ENCODE peak calls at places on chromosome 21, in nine cellular contexts. Y is cardiac muscle cell; R is CD8-positive, alpha-beta T cell; T is BJ; G is fibroblast of villous mesenchyme; D is lower lobe of right lung; H is A549; E is GM12865; K is stomach. S is an unnamed sample.
A peak's percentile ranks its signal among the peaks of the same experiment; 100 is the strongest.

GRCh38 chr21:43345746-43346409 is 81.1 kb downstream of the SIK1 start:
- DNase-seq in H (no peak), D (no peak), R (no peak), Y (no peak), K (no peak), E (no peak), T (no peak), G (peak; percentile 94), S (no peak)

GRCh38 chr21:33478858-33479678 is 706 bp downstream of the TMEM50B start:
- DNase-seq in Y (peak; percentile 55), G (peak; percentile 34), H (no peak), K (peak; percentile 36), R (peak; percentile 25), D (peak; percentile 69), E (peak; percentile 67), T (no peak), S (no peak)

GRCh38 chr21:43338951-43339350 is 88.0 kb downstream of the SIK1 start:
- DNase-seq in R (no peak), K (no peak), E (no peak), Y (no peak), H (no peak), G (no peak), D (no peak), T (no peak), S (no peak)

GRCh38 chr21:20570824-20571232 is 427.4 kb upstream of the NCAM2 start:
- DNase-seq in G (no peak), R (no peak), E (no peak), K (no peak), Y (no peak), T (no peak), H (no peak), D (no peak), S (no peak)

GRCh38 chr21:45506241-45506817 is 35.9 kb downstream of the SLC19A1 start:
- DNase-seq in Y (no peak), R (no peak), K (no peak), D (peak; percentile 35), T (no peak), G (no peak), H (no peak), E (no peak), S (no peak)

GRCh38 chr21:44880762-44881585 is 7.5 kb upstream of the PTTG1IP start:
- DNase-seq in Y (no peak), H (no peak), E (peak; percentile 37), T (peak; percentile 52), D (no peak), G (peak; percentile 59), R (no peak), K (no peak), S (no peak)

GRCh38 chr21:18334066-18334465 is 69.5 kb downstream of the TMPRSS15 start:
- DNase-seq in D (no peak), R (no peak), G (no peak), H (no peak), Y (no peak), T (no peak), E (no peak), K (no peak), S (no peak)

GRCh38 chr21:8989883-8990325 is 1531.5 kb upstream of the TPTE start:
- DNase-seq in K (no peak), Y (no peak), H (no peak), T (no peak), R (no peak), E (no peak), G (peak; percentile 87), D (no peak), S (no peak)

DNA sequence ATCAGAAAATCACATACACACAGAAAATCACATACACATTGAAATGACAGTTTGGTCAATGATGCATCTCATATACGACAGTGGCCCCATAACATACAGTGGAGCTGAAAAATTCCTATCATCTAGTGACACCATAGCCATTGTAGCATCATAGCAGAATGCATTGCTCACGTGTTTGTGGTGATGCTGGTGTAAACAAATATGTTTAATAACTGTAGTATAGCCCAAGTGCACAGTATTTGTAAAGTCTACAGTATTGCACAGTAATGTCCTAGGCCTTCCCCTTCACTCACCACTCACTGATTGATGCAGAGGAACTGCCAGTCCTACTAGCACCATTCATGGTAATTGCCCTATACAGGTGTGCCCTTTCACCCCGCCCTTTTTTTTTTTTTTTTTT is 30.1 kb upstream of the RUNX1 start:
- DNase-seq in H (no peak), E (no peak), R (no peak), T (no peak), G (no peak), K (no peak), Y (no peak), D (no peak), S (no peak)
- TF ChIP-seq CTCF in H (no peak), E (no peak), R (no peak), T (no peak), G (no peak), K (no peak), Y (no peak), D (no peak), S (no peak)

GRCh38 chr21:37263827-37264226 is 3.3 kb downstream of the VPS26C start:
- DNase-seq in T (no peak), H (no peak), K (no peak), R (no peak), G (no peak), Y (no peak), E (no peak), D (no peak), S (no peak)

GRCh38 chr21:37253991-37254390 is 13.1 kb downstream of the VPS26C start:
- DNase-seq in D (no peak), H (no peak), G (no peak), K (no peak), T (no peak), R (no peak), E (no peak), Y (no peak), S (no peak)

GRCh38 chr21:37259426-37259825 is 7.7 kb downstream of the VPS26C start:
- DNase-seq in D (no peak), E (no peak), R (no peak), K (no peak), Y (no peak), G (peak; percentile 36), T (no peak), H (no peak), S (no peak)

GRCh38 chr21:37257526-37257966 is 9.6 kb downstream of the VPS26C start:
- DNase-seq in K (no peak), T (no peak), D (peak; percentile 56), R (no peak), E (no peak), Y (no peak), H (peak; percentile 5), G (peak; percentile 56), S (no peak)

DNA sequence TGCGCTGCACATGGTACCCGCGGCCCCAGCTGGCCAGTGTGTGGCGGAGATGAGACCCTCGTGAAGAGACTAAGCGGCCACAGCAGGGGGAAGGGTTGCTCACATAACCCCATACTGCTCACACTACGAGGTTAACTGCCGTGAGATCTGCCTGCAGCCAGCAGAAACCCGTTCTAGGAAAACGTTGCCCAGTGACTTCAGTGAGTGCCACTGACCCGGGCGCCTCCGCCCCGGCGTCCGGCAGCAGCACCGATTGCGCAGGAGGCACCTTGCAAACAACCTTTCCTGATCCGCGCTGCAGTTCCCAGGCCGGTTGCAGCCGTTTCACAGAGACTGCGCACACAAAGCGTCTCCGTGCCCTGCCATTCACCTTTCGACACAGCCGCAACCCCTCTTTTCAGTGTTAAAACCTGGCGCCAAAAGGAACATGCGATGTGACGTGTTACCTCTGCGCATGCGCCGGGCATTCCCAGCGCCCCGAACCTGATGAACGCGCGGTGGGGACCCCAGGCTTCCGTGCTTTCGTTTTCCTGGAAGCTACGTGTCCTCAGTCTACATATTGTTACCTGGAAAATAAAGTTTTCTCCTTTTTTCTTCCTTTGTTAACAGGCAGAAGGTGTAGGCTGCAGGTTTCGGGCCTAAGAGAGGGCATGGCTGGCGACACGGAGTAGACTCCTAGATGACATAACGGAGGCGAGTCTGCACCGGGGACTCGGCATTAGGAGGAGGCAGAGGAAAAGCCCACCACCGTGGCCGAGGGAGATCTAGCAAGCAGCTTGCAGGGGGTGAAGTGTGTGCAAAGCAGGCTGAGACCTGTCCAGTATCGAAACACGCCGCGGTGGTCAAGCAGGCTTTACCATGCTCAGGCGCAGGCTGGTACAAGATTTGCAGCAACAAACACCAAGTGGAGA is 8.9 kb downstream of the VPS26C start:
- DNase-seq in K (peak; percentile 63), T (peak; percentile 10), G (peak; percentile 63), D (peak; percentile 65), H (peak; percentile 38), R (peak; percentile 61), E (peak; percentile 97), Y (peak; percentile 62), S (no peak)
- TF ChIP-seq CTCF in K (no peak), T (no peak), G (no peak), D (no peak), H (no peak), R (no peak), E (no peak), Y (no peak), S (no peak)

GRCh38 chr21:28459193-28459592 is 533.5 kb downstream of the LTN1 start:
- DNase-seq in D (no peak), G (peak; percentile 12), Y (no peak), T (no peak), H (no peak), K (no peak), R (no peak), E (peak; percentile 20), S (no peak)

GRCh38 chr21:28454978-28455600 is 537.6 kb downstream of the LTN1 start:
- DNase-seq in R (no peak), D (no peak), K (no peak), T (no peak), E (no peak), G (no peak), Y (no peak), H (no peak), S (no peak)
- TF ChIP-seq CTCF in R (no peak), D (no peak), K (no peak), T (no peak), E (no peak), G (no peak), Y (no peak), H (no peak), S (no peak)

GRCh38 chr21:35751171-35751570 is 309.2 kb downstream of the SETD4 start:
- DNase-seq in H (no peak), K (no peak), D (no peak), R (no peak), G (no peak), T (no peak), E (no peak), Y (no peak), S (no peak)

GRCh38 chr21:35754583-35754982 is 305.7 kb downstream of the SETD4 start:
- DNase-seq in K (no peak), E (no peak), D (no peak), H (no peak), Y (no peak), R (no peak), T (no peak), G (no peak), S (no peak)

GRCh38 chr21:35753308-35753707 is 307.0 kb downstream of the SETD4 start:
- DNase-seq in T (no peak), R (no peak), G (no peak), K (no peak), E (no peak), H (no peak), D (no peak), Y (no peak), S (no peak)

GRCh38 chr21:35748683-35749314 is 311.5 kb downstream of the SETD4 start:
- DNase-seq in G (no peak), E (peak; percentile 10), D (no peak), H (no peak), T (no peak), R (no peak), K (no peak), Y (no peak), S (no peak)

DNA sequence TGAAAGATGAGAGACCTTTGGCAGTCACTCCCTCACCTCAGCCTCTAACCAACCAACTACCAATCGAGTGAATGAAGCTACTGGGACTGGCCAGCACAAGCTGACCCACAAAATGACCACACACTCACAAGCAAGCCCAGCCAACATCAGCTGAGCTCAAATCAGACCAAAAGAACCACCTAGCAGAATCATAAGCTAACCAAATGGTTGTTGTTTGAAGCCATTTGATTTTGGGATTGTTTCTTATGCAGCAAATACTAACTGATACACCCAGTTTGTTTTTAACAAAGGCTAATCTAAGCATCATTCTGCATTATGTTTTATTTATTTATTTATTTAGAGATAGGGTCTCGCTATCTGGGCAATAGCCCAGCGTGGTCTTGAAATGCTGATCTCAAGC is 310.4 kb downstream of the SETD4 start:
- DNase-seq in R (no peak), H (no peak), G (no peak), E (no peak), D (no peak), K (no peak), T (no peak), Y (no peak), S (no peak)
- TF ChIP-seq CTCF in R (no peak), H (no peak), G (no peak), E (no peak), D (no peak), K (no peak), T (no peak), Y (no peak), S (no peak)